ENCODE peak calls at places on chromosome 9, in ten cellular contexts. R is CD8-positive, alpha-beta memory T cell; K is effector memory CD4-positive, alpha-beta T cell; Y is HCT116; Z is A673; B is CD8-positive, alpha-beta T cell; S is breast epithelium; G is GM23248; H is bronchial epithelial cell; U is right atrium auricular region. W is an unnamed sample. For H3K36me3, the result is how much of the 10 kb centered on the place peaks cover.

GRCh38 chr9:124934290-124934689 is 6.6 kb downstream of the GOLGA1 start:
- DNase-seq in Z (no peak), G (peak), K (no peak), B (no peak), U (no peak), H (peak), R (no peak), Y (no peak), S (no peak), W (no peak)

GRCh38 chr9:91147079-91147708 is 214.5 kb downstream of the AUH start:
- DNase-seq in K (no peak), Z (no peak), R (no peak), Y (no peak), H (no peak), B (no peak), U (no peak), S (no peak), G (no peak), W (no peak)

GRCh38 chr9:33452828-33453271 is 5.5 kb upstream of the AQP3 start:
- DNase-seq in K (peak), U (no peak), Y (peak), G (peak), B (no peak), R (peak), S (peak), Z (peak), H (peak), W (peak)

GRCh38 chr9:21836437-21837161 is 34.2 kb downstream of the MTAP start:
- DNase-seq in K (no peak), H (peak), B (no peak), S (no peak), Z (peak), U (no peak), G (peak), Y (peak), R (no peak), W (no peak)

GRCh38 chr9:107983191-107983603 is 493.6 kb upstream of the KLF4 start:
- DNase-seq in U (no peak), Z (no peak), G (peak), R (no peak), Y (no peak), B (no peak), S (no peak), H (peak), K (no peak), W (no peak)

GRCh38 chr9:112421771-112422222 is 41.9 kb downstream of the HSDL2 start:
- DNase-seq in Y (no peak), Z (no peak), B (no peak), S (no peak), R (no peak), U (no peak), K (no peak), H (peak), G (peak), W (no peak)

GRCh38 chr9:115416299-115416698 is 298.3 kb upstream of the TNC start:
- DNase-seq in U (no peak), S (no peak), B (no peak), R (no peak), Y (no peak), G (no peak), Z (no peak), H (no peak), K (no peak), W (no peak)

GRCh38 chr9:80842976-80843506 is 846.3 kb downstream of the TLE1 start:
- DNase-seq in U (no peak), Z (peak), B (no peak), G (no peak), K (no peak), Y (no peak), H (no peak), R (no peak), S (no peak), W (no peak)

GRCh38 chr9:79195904-79196303 is 375.9 kb upstream of the TLE4 start:
- DNase-seq in Y (no peak), Z (no peak), B (no peak), S (no peak), U (no peak), R (no peak), K (no peak), H (peak), G (peak), W (no peak)

GRCh38 chr9:107334103-107334776 is 51.2 kb downstream of the RAD23B start:
- DNase-seq in U (no peak), G (no peak), H (no peak), Y (no peak), K (no peak), R (no peak), S (no peak), B (no peak), Z (no peak), W (no peak)

GRCh38 chr9:87481890-87482855 is 15.5 kb upstream of the DAPK1 start:
- DNase-seq in B (no peak), Y (no peak), H (no peak), Z (peak), R (no peak), G (no peak), K (no peak), S (no peak), U (no peak), W (no peak)

GRCh38 chr9:127769985-127770904 is 8.2 kb downstream of the SH2D3C start:
- DNase-seq in H (no peak), R (no peak), S (no peak), U (no peak), B (no peak), Y (no peak), Z (no peak), G (no peak), K (no peak), W (no peak)

GRCh38 chr9:98341157-98342102 is 86.0 kb upstream of the TBC1D2 start:
- DNase-seq in H (no peak), U (no peak), S (no peak), R (no peak), Z (no peak), B (no peak), G (no peak), Y (no peak), K (no peak), W (no peak)

GRCh38 chr9:20844916-20845315 is 160.9 kb downstream of the FOCAD start:
- DNase-seq in Y (no peak), R (no peak), Z (no peak), K (no peak), G (peak), H (peak), U (no peak), B (no peak), S (no peak), W (no peak)

GRCh38 chr9:18761742-18762141 is 271.3 kb downstream of the SAXO1 start:
- DNase-seq in G (no peak), Z (no peak), U (no peak), H (no peak), Y (no peak), R (no peak), B (no peak), K (no peak), S (no peak), W (no peak)

GRCh38 chr9:124270504-124271335 is 13.0 kb downstream of the NEK6 start:
- DNase-seq in R (no peak), H (no peak), G (peak), Z (no peak), U (no peak), Y (no peak), S (no peak), K (no peak), B (no peak), W (no peak)

GRCh38 chr9:105405514-105406131 is 42.2 kb upstream of the FSD1L start:
- DNase-seq in Z (no peak), H (no peak), U (no peak), R (peak), B (peak), S (no peak), Y (no peak), G (peak), K (peak), W (peak)

GRCh38 chr9:121326130-121326838 is 43.8 kb downstream of the STOM start:
- DNase-seq in U (peak), S (peak), R (no peak), B (no peak), H (peak), Z (peak), K (no peak), G (peak), Y (no peak), W (peak)

GRCh38 chr9:121328876-121329681 is 41.0 kb downstream of the STOM start:
- DNase-seq in Z (no peak), K (no peak), Y (no peak), H (no peak), S (no peak), G (no peak), U (no peak), R (no peak), B (no peak), W (no peak)

GRCh38 chr9:121328476-121328875 is 41.6 kb downstream of the STOM start:
- DNase-seq in H (no peak), K (no peak), S (no peak), U (no peak), G (no peak), Z (no peak), B (no peak), R (no peak), Y (no peak), W (no peak)

GRCh38 chr9:121325387-121325786 is 44.7 kb downstream of the STOM start:
- DNase-seq in Y (no peak), B (no peak), U (peak), Z (no peak), H (no peak), R (no peak), S (no peak), G (no peak), K (no peak), W (no peak)

DNA sequence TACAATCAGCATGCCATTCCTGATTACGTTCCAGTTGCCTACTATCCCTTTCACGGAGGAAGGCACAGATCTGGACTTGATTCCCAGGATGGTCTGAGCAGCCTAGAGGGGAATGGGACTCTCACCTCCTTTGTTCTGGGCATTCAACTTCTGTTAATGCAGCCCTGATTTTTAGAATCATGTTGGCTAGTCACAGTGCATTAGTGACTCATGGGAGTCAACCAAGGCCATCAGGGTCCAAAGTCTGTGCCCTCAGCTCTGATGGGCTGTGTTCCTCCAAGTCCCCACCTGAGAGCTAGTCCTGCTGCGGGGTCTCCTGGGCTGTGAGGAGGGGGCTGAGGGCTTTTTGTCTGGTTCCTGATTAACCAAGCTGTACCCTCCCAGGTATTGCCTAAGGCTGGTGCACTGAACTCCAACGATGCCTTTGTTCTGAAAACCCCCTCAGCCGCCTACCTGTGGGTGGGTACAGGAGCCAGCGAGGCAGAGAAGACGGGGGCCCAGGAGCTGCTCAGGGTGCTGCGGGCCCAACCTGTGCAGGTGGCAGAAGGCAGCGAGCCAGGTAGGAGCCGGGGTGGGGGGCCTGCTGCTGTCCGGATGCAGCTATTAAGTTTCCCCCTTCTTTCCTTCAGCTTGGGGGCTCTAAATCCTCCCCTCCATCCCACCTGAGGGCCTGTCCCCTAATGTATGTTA is 43.0 kb downstream of the STOM start:
- DNase-seq in Z (no peak), H (no peak), S (no peak), G (no peak), B (no peak), K (no peak), R (no peak), Y (no peak), U (peak), W (no peak)
- H3K36me3 ChIP-seq in Z (under half), H (under half), S (under half), G (under half), B (under half), K (under half), R (under half), Y (under half), U (half or more), W (under half)

GRCh38 chr9:136861874-136862457 is 4.1 kb downstream of the EDF1 start:
- DNase-seq in U (no peak), S (no peak), H (no peak), Y (no peak), Z (no peak), G (no peak), B (no peak), K (no peak), R (no peak), W (no peak)

GRCh38 chr9:136860933-136861873 is 4.9 kb downstream of the EDF1 start:
- DNase-seq in K (no peak), S (no peak), Y (no peak), U (no peak), G (no peak), H (no peak), Z (no peak), B (no peak), R (no peak), W (no peak)

GRCh38 chr9:136863623-136864273 is 2.4 kb downstream of the EDF1 start:
- DNase-seq in H (no peak), G (no peak), B (no peak), R (no peak), S (no peak), Z (no peak), K (no peak), Y (no peak), U (no peak), W (no peak)

GRCh38 chr9:136864996-136865767 is 926 bp downstream of the EDF1 start:
- DNase-seq in H (no peak), Y (no peak), B (no peak), K (no peak), U (no peak), S (no peak), Z (no peak), G (no peak), R (no peak), W (no peak)

DNA sequence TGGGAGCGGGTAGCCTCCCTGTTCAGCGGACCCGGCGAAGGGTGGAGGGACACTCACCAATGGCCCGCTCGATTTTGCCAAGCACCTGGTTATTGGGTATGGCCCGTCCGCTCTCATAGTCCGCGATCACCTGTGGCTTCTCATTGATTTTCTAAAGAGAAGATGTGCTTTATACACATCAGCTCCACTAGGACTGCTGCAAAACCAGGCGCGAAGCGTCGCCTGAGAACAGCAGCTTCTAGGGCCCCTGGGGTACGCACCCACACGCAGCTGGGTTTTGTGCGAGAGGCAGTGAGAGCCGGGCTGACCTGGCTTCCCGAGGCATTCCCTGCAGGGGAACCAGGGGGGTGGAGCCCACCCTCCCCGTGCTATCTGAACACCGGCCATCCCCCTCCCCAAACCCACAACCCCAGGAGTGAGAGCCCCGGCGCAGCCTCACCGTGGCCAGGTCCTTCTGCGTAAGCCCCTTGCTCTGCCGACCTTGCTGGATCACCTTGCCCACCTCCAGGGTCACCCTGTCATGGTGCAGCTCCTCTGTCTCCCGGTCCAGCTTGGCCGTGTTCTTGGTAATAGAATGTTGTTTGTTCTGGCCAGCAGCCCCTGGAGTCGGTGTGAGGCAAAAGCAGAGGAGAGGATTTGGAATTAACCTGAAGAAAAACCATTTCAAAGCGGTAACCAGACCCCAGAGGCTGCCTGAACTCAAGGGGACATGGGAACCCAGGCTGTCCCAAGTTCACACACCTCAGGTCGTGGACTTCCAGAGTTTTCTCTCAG is 3.1 kb downstream of the EDF1 start:
- DNase-seq in S (no peak), U (no peak), H (no peak), Y (no peak), Z (no peak), R (no peak), K (no peak), B (no peak), G (no peak), W (no peak)
- H3K36me3 ChIP-seq in S (under half), U (under half), H (under half), Y (under half), Z (under half), R (under half), K (under half), B (under half), G (under half), W (under half)

DNA sequence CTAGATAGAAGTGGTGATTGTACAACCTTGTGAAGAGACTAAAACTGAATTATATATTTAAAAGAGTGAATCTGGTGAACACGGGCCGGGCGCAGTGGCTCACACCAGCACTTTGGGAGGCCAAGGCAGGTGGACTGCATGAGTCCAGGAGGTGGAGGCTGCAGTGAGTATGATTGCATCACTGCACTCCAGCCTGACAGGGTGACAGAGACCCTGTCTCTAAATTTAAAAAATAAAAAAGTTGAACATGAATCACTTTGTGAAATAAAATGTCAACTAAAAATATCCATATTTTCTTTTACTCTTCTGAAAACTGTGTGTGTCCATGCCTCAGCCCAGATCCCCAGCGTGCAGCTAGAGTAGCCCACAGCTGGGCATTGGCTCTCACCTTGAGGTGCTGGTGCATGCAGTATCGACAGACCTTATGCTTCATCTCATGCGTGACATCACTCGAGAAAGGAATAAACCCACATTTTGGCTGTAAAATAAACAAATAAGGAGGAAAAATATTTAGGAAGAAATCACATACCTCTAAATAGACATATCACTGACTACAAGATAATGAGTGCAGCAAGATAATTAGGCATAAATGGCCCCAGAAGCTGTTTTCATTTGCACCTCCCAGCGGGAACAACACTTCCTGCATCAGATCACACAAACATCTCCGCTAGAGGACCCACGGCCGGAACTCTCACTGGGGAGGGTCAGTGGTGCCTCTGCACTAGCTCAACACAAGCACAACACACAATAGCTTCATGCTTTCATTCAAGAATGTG is 22.1 kb downstream of the IPPK start:
- DNase-seq in G (no peak), K (no peak), H (no peak), Z (no peak), U (peak), S (no peak), R (no peak), B (no peak), Y (no peak), W (no peak)
- H3K36me3 ChIP-seq in G (under half), K (half or more), H (under half), Z (under half), U (half or more), S (under half), R (under half), B (under half), Y (under half), W (half or more)

DNA sequence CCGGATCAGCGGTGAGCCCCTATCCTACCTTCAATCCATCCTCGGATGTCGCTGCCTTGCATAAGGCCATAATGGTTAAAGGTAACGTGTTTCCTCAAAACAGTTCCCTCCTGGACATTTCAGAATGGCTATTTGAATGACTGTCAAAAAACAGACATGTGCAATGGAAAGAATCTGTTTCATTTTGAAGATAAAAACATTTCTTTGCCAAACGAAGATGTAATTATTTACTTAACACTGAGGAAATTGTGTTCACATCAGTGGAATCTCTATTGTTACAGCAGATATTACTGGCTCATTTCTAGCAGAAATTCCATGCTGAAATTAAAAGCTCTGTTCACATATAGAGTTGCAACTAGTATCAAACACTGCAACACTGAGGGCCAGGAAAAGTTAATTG is 7.1 kb downstream of the ANXA1 start:
- DNase-seq in B (no peak), K (no peak), Z (no peak), H (no peak), R (no peak), Y (no peak), G (no peak), S (no peak), U (no peak), W (no peak)
- H3K36me3 ChIP-seq in B (under half), K (half or more), Z (half or more), H (under half), R (under half), Y (half or more), G (half or more), S (under half), U (under half), W (under half)

GRCh38 chr9:117405950-117406705 is 8.7 kb downstream of the ASTN2 start:
- DNase-seq in R (no peak), S (no peak), H (no peak), U (no peak), K (no peak), B (no peak), G (no peak), Z (no peak), Y (no peak), W (no peak)

GRCh38 chr9:117403848-117404247 is 11.0 kb downstream of the ASTN2 start:
- DNase-seq in S (no peak), U (no peak), Y (no peak), R (no peak), Z (no peak), G (no peak), H (no peak), K (no peak), B (no peak), W (no peak)

GRCh38 chr9:117394655-117395054 is 20.2 kb downstream of the ASTN2 start:
- DNase-seq in G (no peak), H (no peak), Z (no peak), B (no peak), R (no peak), Y (no peak), U (no peak), K (no peak), S (no peak), W (no peak)

GRCh38 chr9:117403403-117403811 is 11.4 kb downstream of the ASTN2 start:
- DNase-seq in B (no peak), Z (no peak), H (no peak), U (no peak), R (no peak), K (no peak), S (no peak), G (no peak), Y (no peak), W (no peak)

DNA sequence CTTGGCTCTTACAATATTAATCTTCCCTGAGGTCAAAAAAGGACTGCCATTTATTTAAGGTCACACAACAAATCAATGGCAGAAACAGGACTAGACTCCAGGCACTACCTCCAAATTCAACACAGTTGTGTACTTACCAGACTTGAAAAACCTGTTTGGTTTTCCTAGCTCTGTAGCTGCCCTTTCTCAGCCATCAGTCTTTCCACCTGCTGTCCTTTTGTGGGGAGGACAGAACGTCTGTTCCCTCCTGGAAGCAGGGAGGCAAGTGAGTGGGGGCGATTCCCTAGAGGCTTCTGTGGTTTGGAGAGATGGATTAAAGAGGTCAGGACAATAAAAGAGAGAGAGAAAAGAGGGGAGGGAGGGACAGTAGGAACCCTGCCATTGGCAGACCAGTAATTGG is 14.7 kb downstream of the ASTN2 start:
- DNase-seq in H (peak), G (no peak), R (no peak), Z (no peak), U (no peak), K (no peak), S (peak), Y (no peak), B (no peak), W (peak)
- H3K36me3 ChIP-seq in H (under half), G (under half), R (under half), Z (under half), U (under half), K (under half), S (under half), Y (under half), B (under half), W (under half)

GRCh38 chr9:128822407-128823042 is 4.2 kb downstream of the ENDOG start:
- DNase-seq in G (no peak), U (no peak), S (no peak), Z (no peak), K (no peak), B (no peak), H (no peak), Y (no peak), R (no peak), W (no peak)
- H3K36me3 ChIP-seq in G (under half), U (under half), S (under half), Z (half or more), K (under half), B (under half), H (under half), Y (under half), R (under half), W (half or more)

GRCh38 chr9:17578577-17578910 is 322 bp upstream of the SH3GL2 start:
- DNase-seq in G (no peak), U (no peak), Z (no peak), H (no peak), S (no peak), B (no peak), K (no peak), Y (no peak), R (no peak), W (no peak)
- H3K36me3 ChIP-seq in G (under half), U (under half), Z (under half), H (under half), S (under half), B (under half), K (under half), Y (under half), R (under half), W (under half)